ENCODE peak calls at places on chromosome 22, in four cellular contexts. U is GM12878, I is K562, D is HepG2. T is an unnamed sample.

GRCh38 chr22:42286205-42286604 is 15.8 kb upstream of the TCF20 start:
- DNase-seq in D (no peak), I (no peak), U (no peak), T (no peak)

GRCh38 chr22:36743011-36743410 is 32.9 kb downstream of the IFT27 start:
- DNase-seq in D (no peak), I (no peak), U (no peak), T (no peak)

GRCh38 chr22:38315801-38316339 is 1.4 kb downstream of the CSNK1E start:
- DNase-seq in U (no peak), I (no peak), D (no peak), T (no peak)

GRCh38 chr22:34804588-34804987 is 261.4 kb upstream of the ISX start:
- DNase-seq in D (no peak), U (no peak), I (no peak), T (no peak)

GRCh38 chr22:44024288-44024908 is at the start of gene PARVB:
- DNase-seq in U (no peak), D (no peak), I (peak), T (peak)

GRCh38 chr22:32754413-32755041 is 47.0 kb upstream of the TIMP3 start:
- DNase-seq in D (peak), I (no peak), U (no peak), T (no peak)

GRCh38 chr22:17783773-17784480 is 9.7 kb upstream of the BID start:
- DNase-seq in I (no peak), D (no peak), U (no peak), T (peak)

GRCh38 chr22:42321908-42322561 is 51.6 kb upstream of the TCF20 start:
- DNase-seq in D (no peak), U (no peak), I (no peak), T (no peak)

GRCh38 chr22:27576815-27577564 is 224.6 kb downstream of the MN1 start:
- DNase-seq in U (no peak), I (no peak), D (no peak), T (no peak)

GRCh38 chr22:32389685-32390084 is 22.4 kb downstream of the RTCB start:
- DNase-seq in U (no peak), I (no peak), D (no peak), T (peak)

GRCh38 chr22:42877158-42877557 is 20.1 kb upstream of the ARFGAP3 start:
- DNase-seq in D (no peak), I (no peak), U (no peak), T (no peak)

GRCh38 chr22:37749223-37749622 is 52.4 kb downstream of the TRIOBP start:
- DNase-seq in U (no peak), D (no peak), I (no peak), T (no peak)

GRCh38 chr22:22556995-22557925 is 1.8 kb downstream of the PRAME start:
- DNase-seq in I (peak), U (no peak), D (no peak), T (peak)

GRCh38 chr22:43988960-43989359 is 33.7 kb downstream of the SAMM50 start:
- DNase-seq in U (no peak), D (no peak), I (no peak), T (no peak)

GRCh38 chr22:28978158-28978557 is 83.5 kb downstream of the C22orf31 start:
- DNase-seq in D (no peak), I (no peak), U (no peak), T (no peak)

GRCh38 chr22:37777122-37777687 is 30.5 kb upstream of the GCAT start:
- DNase-seq in I (peak), D (peak), U (peak), T (no peak)

GRCh38 chr22:18056161-18056666 is 21.6 kb upstream of the PEX26 start:
- DNase-seq in D (peak), I (no peak), U (no peak), T (peak)

GRCh38 chr22:21651521-21652009 is 9.5 kb downstream of the SDF2L1 start:
- DNase-seq in U (no peak), D (no peak), I (peak), T (peak)

GRCh38 chr22:30280495-30280894 is 8.8 kb downstream of the CASTOR1 start:
- DNase-seq in D (no peak), I (no peak), U (no peak), T (no peak)

GRCh38 chr22:30279932-30280331 is 9.4 kb downstream of the CASTOR1 start:
- DNase-seq in U (no peak), I (no peak), D (no peak), T (no peak)

GRCh38 chr22:30277547-30278344 is 11.1 kb upstream of the OSM start:
- DNase-seq in U (no peak), I (no peak), D (no peak), T (no peak)

GRCh38 chr22:30282616-30283046 is 6.7 kb downstream of the CASTOR1 start:
- DNase-seq in U (no peak), I (no peak), D (no peak), T (no peak)

GRCh38 chr22:30279389-30279788 is 9.9 kb downstream of the CASTOR1 start:
- DNase-seq in I (no peak), D (no peak), U (no peak), T (no peak)
- TF ChIP-seq SMC3 in I (no peak), D (no peak), U (no peak), T (no peak)

GRCh38 chr22:30875481-30876215 is 92.9 kb downstream of the MORC2 start:
- DNase-seq in I (no peak), D (no peak), U (no peak), T (peak)

GRCh38 chr22:30876221-30876751 is 92.3 kb downstream of the MORC2 start:
- DNase-seq in U (no peak), I (no peak), D (no peak), T (peak)

GRCh38 chr22:30878516-30879365 is 89.8 kb downstream of the MORC2 start:
- DNase-seq in U (no peak), D (peak), I (peak), T (peak)

GRCh38 chr22:30877662-30878515 is 90.7 kb downstream of the MORC2 start:
- DNase-seq in U (no peak), D (no peak), I (no peak), T (peak)

DNA sequence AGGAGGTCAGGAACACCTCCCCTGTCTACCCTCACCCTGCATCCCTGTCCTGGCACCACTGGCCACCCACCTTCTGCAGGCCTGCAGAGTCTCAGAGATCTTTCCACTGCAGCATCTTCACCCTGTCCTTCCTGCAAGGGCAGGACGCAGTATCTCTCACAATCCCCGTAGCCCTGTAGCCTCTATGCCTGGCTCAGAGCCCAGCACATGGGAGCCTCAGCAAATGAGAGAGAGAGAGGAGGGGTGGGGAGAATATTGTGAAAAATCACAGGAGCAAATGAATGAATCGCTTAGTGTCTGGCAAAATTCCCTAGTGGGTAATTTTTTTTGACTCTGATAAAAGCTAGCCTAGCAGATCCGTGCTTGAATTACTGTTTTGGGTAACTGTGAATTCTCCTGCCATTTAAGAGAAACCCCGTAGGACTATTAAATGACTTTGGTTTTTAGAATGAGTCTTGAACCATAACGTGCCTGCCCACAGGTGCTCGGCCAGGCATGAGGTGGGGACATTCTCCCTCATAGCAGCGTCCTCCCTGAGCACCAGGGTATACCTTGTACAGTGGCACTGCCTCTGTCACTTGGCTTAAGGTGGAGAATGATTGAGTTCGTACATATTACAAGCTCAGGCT is 91.5 kb downstream of the MORC2 start:
- DNase-seq in I (no peak), D (no peak), U (no peak), T (peak)
- TF ChIP-seq SIN3A in I (no peak), D (no peak), U (no peak), T (no peak)

GRCh38 chr22:19216579-19216978 is 38.0 kb upstream of the SLC25A1 start:
- DNase-seq in U (no peak), I (no peak), D (peak), T (no peak)
- TF ChIP-seq SMC3 in U (no peak), I (no peak), D (no peak), T (no peak)

GRCh38 chr22:50190182-50190951 is 4.7 kb downstream of the TRABD start:
- DNase-seq in U (peak), D (no peak), I (peak), T (peak)
- TF ChIP-seq SIN3A in U (no peak), D (no peak), I (no peak), T (no peak)

DNA sequence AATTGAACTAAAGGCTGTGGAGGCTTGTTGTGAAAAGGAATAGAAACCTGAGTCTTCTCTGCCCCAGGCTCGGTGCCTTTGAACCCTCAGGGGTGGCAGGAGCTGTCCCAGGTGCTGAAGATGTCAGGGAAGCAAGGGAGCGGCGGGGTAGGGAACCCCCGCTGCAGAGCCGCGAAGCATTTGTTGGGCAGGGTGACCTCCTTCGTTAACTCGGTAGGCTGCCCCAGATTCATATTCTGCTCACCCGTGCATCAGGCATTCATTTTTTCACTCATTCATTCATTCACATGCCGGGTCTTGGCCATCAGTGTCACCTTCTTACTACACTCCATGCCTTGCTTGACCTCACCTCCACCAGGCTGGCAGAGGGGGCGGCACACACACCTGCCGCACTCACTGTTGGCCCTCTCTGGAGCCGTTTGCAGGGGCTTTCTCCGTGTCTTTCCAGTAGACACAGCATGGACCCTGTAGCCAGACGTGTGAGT is 618.9 kb downstream of the BRD1 start:
- DNase-seq in D (no peak), U (no peak), I (peak), T (no peak)
- TF ChIP-seq SMC3 in D (no peak), U (no peak), I (no peak), T (no peak)

GRCh38 chr22:40122792-40123191 is 54.9 kb upstream of the TNRC6B start:
- DNase-seq in U (no peak), I (no peak), D (no peak), T (no peak)
- TF ChIP-seq SIN3A in U (no peak), I (no peak), D (no peak), T (no peak)

GRCh38 chr22:47092896-47093311 is 330.5 kb downstream of the TBC1D22A start:
- DNase-seq in D (no peak), U (no peak), I (no peak), T (no peak)
- TF ChIP-seq SMC3 in D (no peak), U (no peak), I (no peak), T (no peak)

DNA sequence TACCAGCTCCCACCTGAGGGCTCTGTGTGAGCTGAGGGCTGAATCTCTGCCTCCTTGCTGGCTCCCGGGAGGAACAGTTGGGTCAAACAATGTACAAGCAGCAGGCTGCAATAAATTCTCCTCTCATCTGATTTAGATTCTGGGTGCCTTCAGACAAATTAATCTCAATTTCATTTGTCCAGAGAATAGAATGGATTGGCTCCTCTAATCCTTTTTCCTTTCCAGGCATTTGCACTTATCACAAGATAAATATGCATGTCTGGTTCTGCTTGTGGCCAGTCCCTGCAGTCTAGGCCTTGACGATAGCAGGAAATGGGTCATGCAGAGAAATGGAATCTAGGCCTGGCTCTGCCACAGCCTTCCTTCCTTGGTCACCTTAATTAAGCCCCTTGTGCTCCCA is 28.7 kb downstream of the UPB1 start:
- DNase-seq in D (no peak), U (no peak), I (no peak), T (peak)
- TF ChIP-seq SIN3A in D (no peak), U (no peak), I (no peak), T (no peak)

GRCh38 chr22:26134654-26135330 is 34.5 kb upstream of the SEZ6L start:
- DNase-seq in D (peak), I (no peak), U (no peak), T (no peak)
- TF ChIP-seq SMC3 in D (no peak), I (no peak), U (no peak), T (no peak)

GRCh38 chr22:46625113-46625842 is 5.1 kb downstream of the GRAMD4 start:
- DNase-seq in U (no peak), D (no peak), I (no peak), T (no peak)
- TF ChIP-seq SIN3A in U (no peak), D (no peak), I (no peak), T (no peak)

T was measured in SK-N-SH.